ENCODE peak calls at places on chromosomes 5 and 9, in eight cellular contexts. V is Peyer's patch, I is heart right ventricle, K is HCT116, U is HL-60, L is Caco-2, J is tibial nerve, Z is fibroblast of the aortic adventitia. B is an unnamed sample.

GRCh38 chr5:1029270-1029944 is 20.8 kb downstream of the NKD2 start:
- DNase-seq in V (no peak), I (no peak), K (no peak), U (no peak), J (no peak), L (no peak), Z (no peak), B (no peak)

GRCh38 chr5:171543486-171543885 is 124.0 kb downstream of the FGF18 start:
- DNase-seq in Z (no peak), V (no peak), K (no peak), I (no peak), L (no peak), U (no peak), J (no peak), B (no peak)

GRCh38 chr5:30693326-30693725 is 500.2 kb upstream of the CDH6 start:
- DNase-seq in I (no peak), L (no peak), Z (no peak), U (no peak), K (no peak), V (no peak), J (no peak), B (no peak)

GRCh38 chr5:108046955-108047670 is 334.8 kb downstream of the FBXL17 start:
- DNase-seq in K (no peak), I (no peak), L (no peak), J (no peak), V (no peak), Z (no peak), U (no peak), B (no peak)

GRCh38 chr9:94903961-94904421 is 177.5 kb downstream of the AOPEP start:
- DNase-seq in K (no peak), J (no peak), L (no peak), Z (peak; percentile 60), I (peak; percentile 0), V (no peak), U (no peak), B (no peak)

GRCh38 chr5:1859099-1859498 is 23.6 kb downstream of the IRX4 start:
- DNase-seq in Z (no peak), L (no peak), J (no peak), U (no peak), K (no peak), V (no peak), I (no peak), B (no peak)

GRCh38 chr5:143056792-143057579 is 286.8 kb downstream of the ARHGAP26 start:
- DNase-seq in V (no peak), U (no peak), K (no peak), J (no peak), L (no peak), Z (no peak), I (no peak), B (no peak)

GRCh38 chr5:58317808-58318207 is 142.1 kb downstream of the PLK2 start:
- DNase-seq in K (no peak), L (no peak), J (no peak), U (no peak), Z (no peak), V (no peak), I (no peak), B (no peak)

GRCh38 chr5:37881359-37881758 is 41.5 kb upstream of the GDNF start:
- DNase-seq in J (no peak), I (no peak), K (no peak), U (no peak), L (no peak), Z (no peak), V (no peak), B (no peak)

GRCh38 chr5:155728857-155729683 is 597.9 kb upstream of the SGCD start:
- DNase-seq in J (no peak), K (no peak), U (no peak), V (no peak), Z (no peak), L (no peak), I (peak; percentile 19), B (no peak)

GRCh38 chr5:96626956-96627355 is 35.2 kb upstream of the CAST start:
- DNase-seq in U (no peak), Z (peak; percentile 97), K (no peak), V (no peak), I (no peak), J (no peak), L (no peak), B (peak; percentile 95)

GRCh38 chr5:109825450-109825849 is 135.7 kb downstream of the MAN2A1 start:
- DNase-seq in Z (no peak), V (no peak), I (no peak), K (no peak), J (no peak), U (no peak), L (no peak), B (peak; percentile 14)

GRCh38 chr9:129322022-129322621 is 144.1 kb upstream of the IER5L start:
- DNase-seq in J (peak; percentile 10), I (no peak), L (no peak), K (no peak), U (no peak), Z (no peak), V (no peak), B (no peak)

GRCh38 chr9:137276757-137277328 is 683 bp upstream of the TOR4A start:
- DNase-seq in V (peak; percentile 69), I (peak; percentile 94), Z (peak; percentile 74), L (no peak), J (no peak), U (peak; percentile 78), K (no peak), B (peak; percentile 84)

GRCh38 chr5:151897896-151898295 is 26.8 kb downstream of the GLRA1 start:
- DNase-seq in L (no peak), U (no peak), K (no peak), I (no peak), Z (no peak), J (no peak), V (no peak), B (no peak)

GRCh38 chr5:32601623-32602295 is 16.4 kb downstream of the SUB1 start:
- DNase-seq in I (no peak), J (no peak), Z (no peak), U (no peak), L (no peak), K (no peak), V (no peak), B (no peak)

GRCh38 chr5:68055686-68056085 is 159.9 kb upstream of the PIK3R1 start:
- DNase-seq in J (no peak), L (no peak), V (no peak), I (no peak), K (no peak), U (no peak), Z (no peak), B (no peak)

GRCh38 chr5:119063579-119064379 is 7.1 kb upstream of the DMXL1 start:
- DNase-seq in I (no peak), L (peak; percentile 28), U (peak; percentile 45), J (no peak), V (no peak), Z (peak; percentile 78), K (no peak), B (peak; percentile 82)

GRCh38 chr9:98807070-98807810 is at the start of gene GALNT12:
- DNase-seq in I (no peak), K (no peak), J (no peak), Z (no peak), V (peak; percentile 87), U (no peak), L (peak; percentile 59), B (no peak)

GRCh38 chr9:27109621-27110020 is 596 bp downstream of the TEK start:
- DNase-seq in K (no peak), V (no peak), J (no peak), L (no peak), Z (no peak), U (no peak), I (no peak), B (no peak)

GRCh38 chr5:10030219-10030831 is 219.4 kb downstream of the ATPSCKMT start:
- DNase-seq in J (no peak), K (peak; percentile 23), Z (peak; percentile 64), I (no peak), V (no peak), U (no peak), L (peak; percentile 35), B (peak; percentile 78)

DNA sequence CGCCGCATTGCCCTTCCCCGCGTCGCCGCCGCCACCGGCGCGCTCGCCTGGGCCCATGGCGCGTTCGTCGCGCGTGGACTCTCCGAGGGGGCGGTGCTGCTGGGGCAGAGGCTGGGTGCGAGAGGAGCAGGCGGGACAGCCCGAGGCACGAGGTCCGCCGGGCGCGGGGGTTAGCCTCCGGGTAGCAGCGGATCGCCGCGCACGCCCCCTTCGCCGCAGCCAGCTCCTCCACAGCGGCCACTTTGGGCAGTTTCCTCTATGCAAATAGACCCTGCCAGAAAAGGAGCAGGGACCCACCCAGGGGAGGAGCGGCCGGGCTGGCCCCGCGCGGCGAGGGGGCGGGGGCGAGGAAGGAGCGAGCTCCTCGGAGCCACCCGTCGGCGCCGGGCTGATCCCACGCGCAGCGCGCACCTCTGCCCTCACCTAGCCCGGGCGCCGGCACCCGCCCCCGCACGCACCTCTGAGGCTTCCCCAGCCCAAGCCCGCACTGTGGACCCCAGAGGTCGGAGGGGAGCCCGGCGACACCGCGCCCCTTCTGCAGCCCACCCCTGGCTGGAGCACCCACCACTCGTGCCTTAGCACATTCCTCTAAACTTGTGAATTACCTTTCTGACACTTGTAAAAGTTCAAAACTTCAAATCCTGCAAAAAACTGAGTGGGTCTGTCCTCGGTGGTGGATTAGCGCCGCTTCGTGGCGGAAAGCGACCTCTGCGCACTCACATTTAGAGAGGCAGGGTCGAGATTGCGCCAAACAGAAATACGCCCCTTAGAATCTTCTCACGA is at the start of gene COL23A1:
- DNase-seq in Z (peak; percentile 37), U (peak; percentile 54), I (peak; percentile 75), V (no peak), K (no peak), J (no peak), L (peak; percentile 60), B (peak; percentile 53)
- H3K4me3 ChIP-seq in Z (peak within 1 kb of the TSS; percentile 52), U (peak within 1 kb of the TSS; percentile 76), I (peak within 1 kb of the TSS; percentile 61), V (peak within 1 kb of the TSS; percentile 51), K (no peak within 1 kb of the TSS), J (peak within 1 kb of the TSS; percentile 22), L (peak within 1 kb of the TSS; percentile 47), B (peak within 1 kb of the TSS; percentile 38)

GRCh38 chr9:114911167-114911821 is 19.1 kb downstream of the TNFSF8 start:
- DNase-seq in U (no peak), V (no peak), J (no peak), Z (peak; percentile 65), I (peak; percentile 17), L (peak; percentile 67), K (no peak), B (peak; percentile 67)
- TF ChIP-seq CTCF in U (peak; percentile 69), V (peak; percentile 42), J (peak; percentile 48), Z (peak; percentile 78), I (peak; percentile 84), L (peak; percentile 67), K (peak; percentile 85), B (peak; percentile 87)

GRCh38 chr5:36607838-36608783 is 1.7 kb downstream of the SLC1A3 start:
- DNase-seq in K (no peak), L (no peak), U (no peak), Z (peak; percentile 35), V (no peak), I (no peak), J (no peak), B (peak; percentile 61)
- H3K4me3 ChIP-seq in K (peak overlapping the region; percentile 69), L (peak overlapping the region; percentile 40), U (no peak overlapping the region), Z (no peak overlapping the region), V (no peak overlapping the region), I (peak overlapping the region; percentile 66), J (peak overlapping the region; percentile 38), B (peak overlapping the region; percentile 69)

DNA sequence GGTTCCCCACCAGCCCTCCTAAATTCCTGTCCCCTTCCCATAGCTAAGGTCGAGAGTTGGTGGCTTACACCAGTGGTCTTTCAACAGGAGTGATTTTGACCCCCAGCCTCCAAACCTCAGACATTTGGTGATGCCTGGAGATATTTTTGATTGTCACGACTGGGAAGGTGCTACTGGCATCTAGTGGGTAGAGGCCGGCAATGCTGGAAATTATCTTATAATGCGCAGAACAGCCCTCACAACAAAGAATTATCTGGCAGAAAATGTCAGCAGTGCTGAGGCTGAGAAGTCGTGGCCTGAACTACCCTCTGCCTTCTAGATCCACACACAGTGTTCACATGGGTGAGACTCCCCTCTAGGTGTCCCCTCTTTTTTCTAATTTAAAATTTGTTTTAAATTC is 69.6 kb downstream of the IL31RA start:
- DNase-seq in K (no peak), U (no peak), L (no peak), V (no peak), I (no peak), Z (peak; percentile 44), J (no peak), B (peak; percentile 35)
- TF ChIP-seq CTCF in K (peak; percentile 59), U (no peak), L (no peak), V (no peak), I (no peak), Z (peak; percentile 50), J (peak; percentile 17), B (peak; percentile 46)